ENCODE peak calls at places on chromosomes 2 and 18, in seven cellular contexts. A is HCT116, X is SK-N-SH, S is K562, J is GM12878, P is HepG2, T is H1. M is an unnamed sample. For H3K4me1, the result is how much of the 10 kb centered on the place peaks cover.

GRCh38 chr18:45834303-45834702 is 8.8 kb downstream of the SIGLEC15 start:
- DNase-seq in A (no peak), X (no peak), S (no peak), J (no peak), P (no peak), T (no peak), M (no peak)

GRCh38 chr2:130328710-130329109 is 14.0 kb upstream of the IMP4 start:
- DNase-seq in A (no peak), X (no peak), S (no peak), J (no peak), P (no peak), T (no peak), M (no peak)

GRCh38 chr18:3067213-3068118 is 54.5 kb upstream of the LPIN2 start:
- DNase-seq in A (no peak), X (no peak), S (no peak), J (no peak), P (no peak), T (no peak), M (no peak)

GRCh38 chr2:148614332-148615049 is 30.1 kb upstream of the EPC2 start:
- DNase-seq in A (peak), X (no peak), S (peak), J (peak), P (no peak), T (no peak), M (no peak)

GRCh38 chr2:26457695-26458364 is 20.1 kb downstream of the OTOF start:
- DNase-seq in A (no peak), X (no peak), S (no peak), J (no peak), P (no peak), T (no peak), M (no peak)

GRCh38 chr2:113922335-113922734 is 32.4 kb downstream of the ACTR3 start:
- DNase-seq in A (no peak), X (no peak), S (no peak), J (no peak), P (no peak), T (no peak), M (no peak)

GRCh38 chr2:45505138-45505537 is 105.9 kb downstream of the SRBD1 start:
- DNase-seq in A (no peak), X (no peak), S (no peak), J (no peak), P (no peak), T (no peak), M (no peak)

GRCh38 chr18:42047721-42048120 is 92.7 kb downstream of the PIK3C3 start:
- DNase-seq in A (no peak), X (no peak), S (no peak), J (no peak), P (peak), T (no peak), M (no peak)

GRCh38 chr18:2881490-2882195 is 34.8 kb downstream of the EMILIN2 start:
- DNase-seq in A (no peak), X (no peak), S (no peak), J (no peak), P (no peak), T (no peak), M (no peak)

GRCh38 chr18:50659091-50660003 is 99.5 kb downstream of the MAPK4 start:
- DNase-seq in A (peak), X (no peak), S (no peak), J (no peak), P (peak), T (no peak), M (no peak)

GRCh38 chr2:172624996-172625395 is 69.1 kb downstream of the PDK1 start:
- DNase-seq in A (no peak), X (no peak), S (no peak), J (no peak), P (no peak), T (no peak), M (no peak)

GRCh38 chr2:240819404-240820013 is 510 bp downstream of the KIF1A start:
- DNase-seq in A (no peak), X (peak), S (no peak), J (no peak), P (no peak), T (no peak), M (no peak)

GRCh38 chr2:142822190-142822589 is 55.3 kb upstream of the KYNU start:
- DNase-seq in A (no peak), X (no peak), S (no peak), J (no peak), P (no peak), T (no peak), M (no peak)

GRCh38 chr2:138183700-138184099 is 219.4 kb downstream of the HNMT start:
- DNase-seq in A (no peak), X (no peak), S (no peak), J (no peak), P (no peak), T (no peak), M (no peak)

DNA sequence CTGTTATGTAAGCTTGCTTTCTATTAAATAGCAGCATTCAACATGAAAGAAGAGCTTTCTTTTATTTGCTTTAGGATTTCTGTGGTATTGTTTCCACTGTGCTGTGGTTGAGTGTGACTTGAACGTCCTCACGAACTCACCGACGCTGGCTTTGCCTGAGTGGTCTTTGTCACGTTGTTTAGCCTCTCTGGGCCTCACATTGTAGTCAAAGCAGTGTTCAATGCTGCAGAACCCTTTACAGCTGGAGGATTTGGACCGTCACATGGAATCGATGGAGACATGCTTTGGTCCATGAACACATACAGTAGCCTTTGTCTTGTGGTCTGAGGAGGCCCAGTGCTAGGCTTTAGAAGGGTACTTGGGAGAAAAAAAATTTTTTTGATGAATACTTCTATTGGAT is 66.3 kb downstream of the TANC1 start:
- DNase-seq in A (no peak), X (no peak), S (no peak), J (peak), P (peak), T (no peak), M (no peak)
- TF ChIP-seq SIN3A in A (no peak), X (no peak), S (no peak), J (no peak), P (no peak), T (no peak), M (no peak)

GRCh38 chr2:55616509-55617159 is 788 bp downstream of the PPP4R3B start:
- DNase-seq in A (no peak), X (peak), S (peak), J (no peak), P (peak), T (no peak), M (no peak)

GRCh38 chr2:55618025-55618648 is 715 bp upstream of the PPP4R3B start:
- DNase-seq in A (no peak), X (peak), S (no peak), J (no peak), P (peak), T (no peak), M (no peak)

GRCh38 chr2:55618649-55619055 is 1.2 kb upstream of the PPP4R3B start:
- DNase-seq in A (peak), X (peak), S (peak), J (no peak), P (peak), T (peak), M (no peak)

GRCh38 chr2:55620123-55620779 is 2.8 kb upstream of the PPP4R3B start:
- DNase-seq in A (no peak), X (peak), S (peak), J (no peak), P (peak), T (no peak), M (no peak)

GRCh38 chr2:55617160-55618024 is at the start of gene PPP4R3B:
- DNase-seq in A (peak), X (peak), S (peak), J (peak), P (peak), T (peak), M (peak)
- H3K4me1 ChIP-seq in A (under half), X (under half), S (under half), J (under half), P (under half), T (under half), M (under half)

GRCh38 chr2:96888082-96889011 is 18.5 kb upstream of the SEMA4C start:
- DNase-seq in A (no peak), X (no peak), S (no peak), J (no peak), P (no peak), T (no peak), M (no peak)
- TF ChIP-seq SIN3A in A (no peak), X (no peak), S (no peak), J (no peak), P (no peak), T (no peak), M (no peak)

GRCh38 chr2:101958071-101958470 is 33.7 kb upstream of the IL1R2 start:
- DNase-seq in A (no peak), X (no peak), S (no peak), J (no peak), P (no peak), T (no peak), M (no peak)
- H3K4me1 ChIP-seq in A (under half), X (under half), S (under half), J (under half), P (under half), T (under half), M (under half)

DNA sequence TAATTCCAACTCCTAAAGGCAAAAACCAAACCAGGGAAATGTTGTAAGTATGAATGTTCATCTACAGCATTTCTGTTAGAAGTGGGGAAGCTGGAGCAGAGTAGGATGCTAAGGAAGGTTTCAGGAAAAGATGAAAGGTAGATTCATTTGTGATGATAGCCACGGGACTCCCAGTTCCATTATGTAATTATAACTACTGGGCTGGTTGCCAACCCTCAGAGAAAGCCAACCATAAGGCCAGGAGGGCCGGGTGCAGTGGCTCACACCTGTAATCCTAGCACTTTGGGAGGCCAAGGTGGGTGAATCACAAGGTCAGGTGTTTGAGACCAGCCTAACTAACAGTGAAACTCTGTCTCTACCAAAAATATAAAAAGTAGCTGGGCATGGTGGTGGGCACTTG is 288.9 kb upstream of the ETAA1 start:
- DNase-seq in A (no peak), X (no peak), S (no peak), J (no peak), P (no peak), T (no peak), M (no peak)
- TF ChIP-seq SIN3A in A (no peak), X (no peak), S (no peak), J (no peak), P (no peak), T (no peak), M (no peak)

M was measured in Panc1.